ENCODE peak calls at places on chromosomes 6 and 20, in nine cellular contexts. One of them, this sample, is unnamed.

GRCh38 chr6:114058435-114058834 is 87.5 kb upstream of the HDAC2 start:
- DNase-seq in ovary: no peak
- DNase-seq in prostate gland: no peak
- DNase-seq in uterus: no peak
- DNase-seq in adrenal gland: no peak
- DNase-seq in spleen: no peak
- DNase-seq in IMR-90: no peak
- DNase-seq in H54: no peak
- DNase-seq in thyroid gland: no peak
- DNase-seq in this sample: no peak

GRCh38 chr20:47733892-47734291 is 51.4 kb downstream of the SULF2 start:
- DNase-seq in ovary: no peak
- DNase-seq in prostate gland: no peak
- DNase-seq in uterus: no peak
- DNase-seq in adrenal gland: no peak
- DNase-seq in spleen: no peak
- DNase-seq in IMR-90: no peak
- DNase-seq in H54: no peak
- DNase-seq in thyroid gland: no peak
- DNase-seq in this sample: no peak

GRCh38 chr6:149934249-149935156 is 7.3 kb upstream of the ULBP2 start:
- DNase-seq in ovary: peak; percentile 39
- DNase-seq in prostate gland: peak; percentile 69
- DNase-seq in uterus: peak; percentile 47
- DNase-seq in adrenal gland: peak; percentile 89
- DNase-seq in spleen: no peak
- DNase-seq in IMR-90: peak; percentile 77
- DNase-seq in H54: no peak
- DNase-seq in thyroid gland: peak; percentile 68
- DNase-seq in this sample: no peak

GRCh38 chr6:79813854-79814477 is 133.4 kb downstream of the ELOVL4 start:
- DNase-seq in ovary: peak; percentile 56
- DNase-seq in prostate gland: peak; percentile 58
- DNase-seq in uterus: peak; percentile 57
- DNase-seq in adrenal gland: peak; percentile 85
- DNase-seq in spleen: no peak
- DNase-seq in IMR-90: peak; percentile 61
- DNase-seq in H54: peak; percentile 12
- DNase-seq in thyroid gland: peak; percentile 85
- DNase-seq in this sample: peak; percentile 32

GRCh38 chr6:160919713-160920112 is 71.9 kb upstream of the MAP3K4 start:
- DNase-seq in ovary: no peak
- DNase-seq in prostate gland: no peak
- DNase-seq in uterus: no peak
- DNase-seq in adrenal gland: peak; percentile 42
- DNase-seq in spleen: no peak
- DNase-seq in IMR-90: peak; percentile 83
- DNase-seq in H54: peak; percentile 8
- DNase-seq in thyroid gland: no peak
- DNase-seq in this sample: no peak

GRCh38 chr6:154824076-154824475 is 90.9 kb downstream of the SCAF8 start:
- DNase-seq in ovary: no peak
- DNase-seq in prostate gland: no peak
- DNase-seq in uterus: no peak
- DNase-seq in adrenal gland: no peak
- DNase-seq in spleen: no peak
- DNase-seq in IMR-90: no peak
- DNase-seq in H54: no peak
- DNase-seq in thyroid gland: peak; percentile 70
- DNase-seq in this sample: no peak

GRCh38 chr20:32139947-32140346 is 30.4 kb downstream of the TM9SF4 start:
- DNase-seq in ovary: no peak
- DNase-seq in prostate gland: no peak
- DNase-seq in uterus: no peak
- DNase-seq in adrenal gland: no peak
- DNase-seq in spleen: no peak
- DNase-seq in IMR-90: no peak
- DNase-seq in H54: no peak
- DNase-seq in thyroid gland: no peak
- DNase-seq in this sample: no peak

GRCh38 chr6:88869263-88870023 is 94.0 kb downstream of the RNGTT start:
- DNase-seq in ovary: no peak
- DNase-seq in prostate gland: no peak
- DNase-seq in uterus: no peak
- DNase-seq in adrenal gland: no peak
- DNase-seq in spleen: no peak
- DNase-seq in IMR-90: peak; percentile 80
- DNase-seq in H54: no peak
- DNase-seq in thyroid gland: no peak
- DNase-seq in this sample: no peak

DNA sequence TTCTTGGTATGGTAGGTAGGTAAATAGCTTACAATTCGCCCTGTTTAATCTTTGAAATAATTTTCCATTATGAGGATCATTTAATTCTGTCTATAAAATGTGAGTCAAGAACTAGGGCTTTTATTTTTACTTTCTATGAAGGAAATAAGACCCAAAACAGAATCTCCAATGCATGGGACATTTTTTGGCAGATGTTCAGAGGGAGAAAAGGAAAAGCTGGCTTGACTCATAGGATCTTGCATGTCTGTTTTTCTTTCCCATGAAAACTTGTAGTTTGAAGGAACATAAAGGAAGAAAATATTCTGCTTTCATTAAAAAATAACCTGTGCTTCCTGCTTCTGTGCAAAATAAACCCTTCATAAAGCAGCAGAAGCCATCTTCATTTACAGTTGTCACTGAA is 143.1 kb upstream of the INSM1 start:
- DNase-seq in ovary: no peak
- DNase-seq in prostate gland: no peak
- DNase-seq in uterus: no peak
- DNase-seq in adrenal gland: no peak
- DNase-seq in spleen: no peak
- DNase-seq in IMR-90: no peak
- DNase-seq in H54: no peak
- DNase-seq in thyroid gland: no peak
- DNase-seq in this sample: no peak
- TF ChIP-seq POLR2A in ovary: no peak
- TF ChIP-seq POLR2A in prostate gland: no peak
- TF ChIP-seq POLR2A in uterus: no peak
- TF ChIP-seq POLR2A in adrenal gland: no peak
- TF ChIP-seq POLR2A in spleen: no peak
- TF ChIP-seq POLR2A in IMR-90: no peak
- TF ChIP-seq POLR2A in H54: no peak
- TF ChIP-seq POLR2A in thyroid gland: no peak
- TF ChIP-seq POLR2A in this sample: no peak

GRCh38 chr6:156779206-156780116 is 2.3 kb downstream of the ARID1B start:
- DNase-seq in ovary: peak; percentile 73
- DNase-seq in prostate gland: peak; percentile 30
- DNase-seq in uterus: peak; percentile 57
- DNase-seq in adrenal gland: peak; percentile 60
- DNase-seq in spleen: peak; percentile 89
- DNase-seq in IMR-90: no peak
- DNase-seq in H54: no peak
- DNase-seq in thyroid gland: peak; percentile 50
- DNase-seq in this sample: peak; percentile 61

GRCh38 chr6:156780962-156781705 is 4.0 kb downstream of the ARID1B start:
- DNase-seq in ovary: no peak
- DNase-seq in prostate gland: no peak
- DNase-seq in uterus: no peak
- DNase-seq in adrenal gland: no peak
- DNase-seq in spleen: no peak
- DNase-seq in IMR-90: no peak
- DNase-seq in H54: no peak
- DNase-seq in thyroid gland: no peak
- DNase-seq in this sample: no peak

GRCh38 chr6:156778615-156779205 is 1.5 kb downstream of the ARID1B start:
- DNase-seq in ovary: peak; percentile 78
- DNase-seq in prostate gland: peak; percentile 15
- DNase-seq in uterus: peak; percentile 68
- DNase-seq in adrenal gland: peak; percentile 53
- DNase-seq in spleen: peak; percentile 93
- DNase-seq in IMR-90: no peak
- DNase-seq in H54: no peak
- DNase-seq in thyroid gland: peak; percentile 64
- DNase-seq in this sample: peak; percentile 51

GRCh38 chr6:156781882-156782631 is 4.9 kb downstream of the ARID1B start:
- DNase-seq in ovary: no peak
- DNase-seq in prostate gland: no peak
- DNase-seq in uterus: no peak
- DNase-seq in adrenal gland: no peak
- DNase-seq in spleen: no peak
- DNase-seq in IMR-90: no peak
- DNase-seq in H54: no peak
- DNase-seq in thyroid gland: no peak
- DNase-seq in this sample: no peak

GRCh38 chr6:156780117-156780641 is 3.0 kb downstream of the ARID1B start:
- DNase-seq in ovary: no peak
- DNase-seq in prostate gland: peak; percentile 89
- DNase-seq in uterus: no peak
- DNase-seq in adrenal gland: peak; percentile 51
- DNase-seq in spleen: no peak
- DNase-seq in IMR-90: peak; percentile 96
- DNase-seq in H54: peak; percentile 67
- DNase-seq in thyroid gland: peak; percentile 41
- DNase-seq in this sample: peak; percentile 70
- TF ChIP-seq POLR2A in ovary: no peak
- TF ChIP-seq POLR2A in prostate gland: peak; percentile 85
- TF ChIP-seq POLR2A in uterus: peak; percentile 80
- TF ChIP-seq POLR2A in adrenal gland: peak; percentile 87
- TF ChIP-seq POLR2A in spleen: no peak
- TF ChIP-seq POLR2A in IMR-90: peak; percentile 80
- TF ChIP-seq POLR2A in H54: no peak
- TF ChIP-seq POLR2A in thyroid gland: peak; percentile 82
- TF ChIP-seq POLR2A in this sample: peak; percentile 94

DNA sequence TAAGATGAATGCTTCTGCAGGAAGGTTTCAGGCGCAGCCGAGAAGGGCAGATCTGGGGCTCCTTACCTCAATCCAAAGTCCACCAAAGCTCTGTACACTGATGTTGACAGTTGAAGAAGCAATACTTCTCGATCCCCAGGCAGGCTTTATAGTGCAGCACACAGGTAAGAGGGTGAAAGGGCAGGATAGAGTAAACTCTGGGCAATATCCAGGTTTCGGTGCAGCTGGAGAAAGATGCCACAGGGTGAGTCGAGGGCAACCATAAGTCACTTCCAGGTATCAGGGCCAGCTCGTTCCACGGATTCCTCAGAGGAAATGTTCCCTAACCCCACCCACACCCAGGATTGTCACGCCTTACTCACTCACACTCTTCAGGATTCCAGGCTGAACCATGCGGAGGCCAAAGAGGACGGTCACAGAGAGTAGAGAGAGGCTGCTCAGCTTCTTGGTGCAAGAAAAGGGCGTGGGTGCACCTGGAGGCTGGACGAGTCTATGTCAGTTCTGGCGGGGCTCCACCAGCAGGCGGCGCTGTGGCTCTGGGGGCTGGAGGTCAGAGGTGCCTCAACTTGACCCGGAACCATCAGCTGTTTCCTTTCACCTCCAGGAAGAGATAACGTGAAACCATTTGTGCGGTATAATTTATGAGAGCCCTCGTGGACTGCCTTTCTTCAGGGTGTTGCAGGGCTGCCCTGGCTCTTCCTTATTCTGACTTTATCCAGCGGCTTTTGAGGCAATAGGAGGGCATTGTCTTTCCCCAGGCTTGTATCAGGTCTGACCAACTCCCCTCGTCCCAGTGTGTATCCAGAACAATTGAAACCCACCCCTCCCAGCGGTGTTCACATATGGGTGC is 14.4 kb upstream of the WFDC12 start:
- DNase-seq in ovary: no peak
- DNase-seq in prostate gland: no peak
- DNase-seq in uterus: no peak
- DNase-seq in adrenal gland: peak; percentile 45
- DNase-seq in spleen: peak; percentile 91
- DNase-seq in IMR-90: no peak
- DNase-seq in H54: peak; percentile 35
- DNase-seq in thyroid gland: peak; percentile 64
- DNase-seq in this sample: no peak
- TF ChIP-seq POLR2A in ovary: no peak
- TF ChIP-seq POLR2A in prostate gland: no peak
- TF ChIP-seq POLR2A in uterus: no peak
- TF ChIP-seq POLR2A in adrenal gland: no peak
- TF ChIP-seq POLR2A in spleen: no peak
- TF ChIP-seq POLR2A in IMR-90: no peak
- TF ChIP-seq POLR2A in H54: no peak
- TF ChIP-seq POLR2A in thyroid gland: no peak
- TF ChIP-seq POLR2A in this sample: no peak

DNA sequence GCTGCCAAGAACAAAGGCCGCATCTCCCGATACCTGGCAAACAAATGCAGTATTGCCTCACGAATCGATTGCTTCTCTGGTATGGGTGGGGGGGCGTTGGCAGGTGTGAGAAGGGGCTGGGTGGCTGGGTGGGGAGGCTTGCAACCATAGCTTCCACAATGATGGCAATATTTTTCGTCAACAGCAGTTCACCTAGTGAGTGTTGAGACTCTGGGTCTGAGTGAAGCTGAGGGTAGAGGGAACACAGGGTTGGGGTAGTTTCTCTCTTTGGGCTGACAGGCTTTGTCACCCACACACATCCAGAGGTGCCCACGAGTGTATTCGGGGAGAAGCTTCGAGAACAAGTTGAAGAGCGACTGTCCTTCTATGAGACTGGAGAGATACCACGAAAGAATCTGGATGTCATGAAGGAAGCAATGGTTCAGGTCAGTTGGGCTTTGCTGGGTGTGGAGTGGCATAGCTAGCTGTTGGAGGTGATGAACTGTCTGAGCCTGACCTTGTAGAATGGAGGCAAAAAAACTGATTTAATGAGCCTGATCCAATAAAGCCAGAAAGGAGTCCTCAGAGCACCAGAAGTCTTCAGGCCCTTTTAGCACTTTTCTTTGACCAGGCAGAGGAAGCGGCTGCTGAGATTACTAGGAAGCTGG is 4.2 kb downstream of the NOP56 start:
- DNase-seq in ovary: no peak
- DNase-seq in prostate gland: no peak
- DNase-seq in uterus: no peak
- DNase-seq in adrenal gland: no peak
- DNase-seq in spleen: no peak
- DNase-seq in IMR-90: no peak
- DNase-seq in H54: no peak
- DNase-seq in thyroid gland: no peak
- DNase-seq in this sample: no peak
- TF ChIP-seq POLR2A in ovary: no peak
- TF ChIP-seq POLR2A in prostate gland: no peak
- TF ChIP-seq POLR2A in uterus: no peak
- TF ChIP-seq POLR2A in adrenal gland: no peak
- TF ChIP-seq POLR2A in spleen: no peak
- TF ChIP-seq POLR2A in IMR-90: no peak
- TF ChIP-seq POLR2A in H54: no peak
- TF ChIP-seq POLR2A in thyroid gland: no peak
- TF ChIP-seq POLR2A in this sample: no peak

GRCh38 chr20:57390604-57391438 is at the start of gene RBM38:
- DNase-seq in ovary: peak; percentile 83
- DNase-seq in prostate gland: no peak
- DNase-seq in uterus: peak; percentile 68
- DNase-seq in adrenal gland: peak; percentile 65
- DNase-seq in spleen: peak; percentile 95
- DNase-seq in IMR-90: peak; percentile 49
- DNase-seq in H54: peak; percentile 89
- DNase-seq in thyroid gland: peak; percentile 49
- DNase-seq in this sample: no peak
- TF ChIP-seq POLR2A in ovary: no peak
- TF ChIP-seq POLR2A in prostate gland: no peak
- TF ChIP-seq POLR2A in uterus: no peak
- TF ChIP-seq POLR2A in adrenal gland: no peak
- TF ChIP-seq POLR2A in spleen: no peak
- TF ChIP-seq POLR2A in IMR-90: no peak
- TF ChIP-seq POLR2A in H54: no peak
- TF ChIP-seq POLR2A in thyroid gland: no peak
- TF ChIP-seq POLR2A in this sample: peak; percentile 25

This sample was measured in gastrocnemius medialis.